ENCODE peak calls at places on chromosomes 16 and 17, in eight cellular contexts. P is stimulated activated naive B cell treated with anti-CD40 and anti-IgM and Interleukin-4, amounts not matched to agents 10 μg/mL and 1 μg/mL and 100 μg/mL, for 72 hours; U is Calu3; T is NCI-H524; N is astrocyte of the spinal cord; H is esophagus squamous epithelium; X is kidney epithelial cell; C is cardiac muscle cell. A is an unnamed sample.

GRCh38 chr16:85051710-85052082 is 24.1 kb downstream of the KIAA0513 start:
- DNase-seq in P (no peak), U (no peak), T (no peak), N (no peak), H (no peak), X (no peak), C (no peak), A (no peak)

GRCh38 chr17:19652595-19652994 is 4.0 kb downstream of the ALDH3A2 start:
- DNase-seq in P (no peak), U (no peak), T (no peak), N (no peak), H (no peak), X (no peak), C (no peak), A (no peak)

GRCh38 chr17:35489944-35490343 is 41.4 kb upstream of the SLFN13 start:
- DNase-seq in P (no peak), U (no peak), T (no peak), N (no peak), H (no peak), X (no peak), C (no peak), A (no peak)

GRCh38 chr17:76781056-76781982 is 43.4 kb downstream of the MFSD11 start:
- DNase-seq in P (no peak), U (no peak), T (peak), N (no peak), H (no peak), X (no peak), C (peak), A (no peak)

GRCh38 chr16:55540221-55540620 is 26.3 kb upstream of the CAPNS2 start:
- DNase-seq in P (no peak), U (no peak), T (no peak), N (no peak), H (no peak), X (no peak), C (no peak), A (no peak)

GRCh38 chr16:27437946-27438345 is 36.0 kb downstream of the IL21R start:
- DNase-seq in P (no peak), U (no peak), T (no peak), N (no peak), H (no peak), X (no peak), C (no peak), A (no peak)

GRCh38 chr17:33127706-33128105 is 136.1 kb downstream of the SPACA3 start:
- DNase-seq in P (no peak), U (no peak), T (no peak), N (no peak), H (no peak), X (peak), C (no peak), A (no peak)

GRCh38 chr17:35740997-35741931 is 9.8 kb downstream of the RASL10B start:
- DNase-seq in P (no peak), U (no peak), T (no peak), N (no peak), H (no peak), X (no peak), C (no peak), A (no peak)

GRCh38 chr17:10733666-10734065 is 3.8 kb upstream of the TMEM220 start:
- DNase-seq in P (no peak), U (no peak), T (no peak), N (no peak), H (no peak), X (no peak), C (no peak), A (no peak)

GRCh38 chr16:68079616-68080344 is 5.4 kb upstream of the NFATC3 start:
- DNase-seq in P (peak), U (no peak), T (no peak), N (no peak), H (no peak), X (no peak), C (no peak), A (no peak)

GRCh38 chr16:50388491-50388890 is 19.7 kb upstream of the BRD7 start:
- DNase-seq in P (no peak), U (no peak), T (no peak), N (no peak), H (no peak), X (no peak), C (no peak), A (no peak)

GRCh38 chr16:50466170-50466569 is 82.0 kb upstream of the NKD1 start:
- DNase-seq in P (no peak), U (no peak), T (no peak), N (no peak), H (no peak), X (no peak), C (no peak), A (no peak)

GRCh38 chr17:9021158-9021984 is at the start of gene NTN1:
- DNase-seq in P (peak), U (no peak), T (peak), N (no peak), H (no peak), X (no peak), C (peak), A (peak)

GRCh38 chr16:56911771-56912541 is 20.0 kb upstream of the HERPUD1 start:
- DNase-seq in P (peak), U (no peak), T (no peak), N (no peak), H (no peak), X (no peak), C (no peak), A (peak)